ENCODE peak calls at places on chromosomes 16 and 17, in five cellular contexts. E, C, I, W and P are unnamed samples.

GRCh38 chr16:12719972-12720371 is 83.7 kb downstream of the CPPED1 start:
- DNase-seq in E (no peak), C (no peak), I (no peak), W (no peak), P (no peak)

GRCh38 chr17:27494192-27495091 is 38.2 kb downstream of the KSR1 start:
- DNase-seq in E (no peak), C (no peak), I (no peak), W (peak), P (no peak)

GRCh38 chr16:23182675-23183485 is at the start of gene SCNN1G:
- DNase-seq in E (peak), C (no peak), I (no peak), W (peak), P (no peak)

GRCh38 chr17:80981062-80981902 is 10.4 kb upstream of the CHMP6 start:
- DNase-seq in E (peak), C (no peak), I (no peak), W (no peak), P (peak)

GRCh38 chr17:34305061-34305460 is 14.2 kb upstream of the CCL8 start:
- DNase-seq in E (no peak), C (no peak), I (no peak), W (no peak), P (no peak)

GRCh38 chr16:982152-983043 is 828 bp downstream of the SOX8 start:
- DNase-seq in E (no peak), C (no peak), I (no peak), W (no peak), P (no peak)

GRCh38 chr16:68264128-68265077 is at the start of gene SLC7A6:
- DNase-seq in E (peak), C (peak), I (peak), W (peak), P (peak)

GRCh38 chr16:89314357-89314756 is 96.9 kb downstream of the ZNF778 start:
- DNase-seq in E (no peak), C (no peak), I (no peak), W (no peak), P (peak)

GRCh38 chr16:788399-789126 is at the start of gene CHTF18:
- DNase-seq in E (peak), C (peak), I (peak), W (peak), P (peak)